ENCODE peak calls at places on chromosomes 2 and 18, in five cellular contexts. I, S, N, Y and T are unnamed samples.

GRCh38 chr18:34339155-34339554 is 114.4 kb upstream of the NOL4 start:
- DNase-seq in S (no peak), N (no peak), I (no peak), Y (no peak), T (no peak)

GRCh38 chr2:25491003-25491696 is 149.4 kb upstream of the DNMT3A start:
- DNase-seq in I (no peak), N (no peak), Y (peak), S (no peak), T (peak)

GRCh38 chr2:35168351-35168750 is 1187.2 kb upstream of the CRIM1 start:
- DNase-seq in Y (no peak), I (no peak), S (no peak), N (no peak), T (no peak)

GRCh38 chr2:193861557-193861956 is 1666.8 kb upstream of the TMEFF2 start:
- DNase-seq in Y (no peak), N (no peak), S (no peak), I (no peak), T (no peak)

GRCh38 chr18:56475250-56475649 is 163.1 kb downstream of the TXNL1 start:
- DNase-seq in Y (peak), I (no peak), N (no peak), S (no peak), T (no peak)

GRCh38 chr2:164757934-164758695 is 83.5 kb downstream of the COBLL1 start:
- DNase-seq in Y (peak), S (no peak), N (no peak), I (no peak), T (peak)

GRCh38 chr2:222521099-222521498 is 96.8 kb downstream of the SGPP2 start:
- DNase-seq in S (no peak), N (no peak), I (no peak), Y (peak), T (no peak)

GRCh38 chr2:226758886-226759660 is 40.5 kb downstream of the IRS1 start:
- DNase-seq in Y (no peak), N (no peak), S (no peak), I (no peak), T (peak)

GRCh38 chr2:150625300-150625699 is 137.8 kb upstream of the RND3 start:
- DNase-seq in S (no peak), I (no peak), Y (no peak), N (no peak), T (no peak)

GRCh38 chr2:217713395-217714267 is 289.2 kb downstream of the TNS1 start:
- DNase-seq in Y (peak), S (peak), I (peak), N (peak), T (peak)

GRCh38 chr2:217711236-217711635 is 291.6 kb downstream of the TNS1 start:
- DNase-seq in Y (no peak), N (no peak), S (no peak), I (no peak), T (peak)

GRCh38 chr2:217712431-217712830 is 290.4 kb downstream of the TNS1 start:
- DNase-seq in S (no peak), I (no peak), N (no peak), Y (no peak), T (no peak)

GRCh38 chr2:217715484-217715883 is 287.3 kb downstream of the TNS1 start:
- DNase-seq in N (no peak), S (no peak), I (no peak), Y (no peak), T (no peak)

GRCh38 chr2:217714268-217714643 is 288.5 kb downstream of the TNS1 start:
- DNase-seq in Y (no peak), S (peak), N (no peak), I (no peak), T (peak)
- H4K91ac ChIP-seq in Y (peak), S (no peak), N (no peak), I (no peak), T (peak)

DNA sequence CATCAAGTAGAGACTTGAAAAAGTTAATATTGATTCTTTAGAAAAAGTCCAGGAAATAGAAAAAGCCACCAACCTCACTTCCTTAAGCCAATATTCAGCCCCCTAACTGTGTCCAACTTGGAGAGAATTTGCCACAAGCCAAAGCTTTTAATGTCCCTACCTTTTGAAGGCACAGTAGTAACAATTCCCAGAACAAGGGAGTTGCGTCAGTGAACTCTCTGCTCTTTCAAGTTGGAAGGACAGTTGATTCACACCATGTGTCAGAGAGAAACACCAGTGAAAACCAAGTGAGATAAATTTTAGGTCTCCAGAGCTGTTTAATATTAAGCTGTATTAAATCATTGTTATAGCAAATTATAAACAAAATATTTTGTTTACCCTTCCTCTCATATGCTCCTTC is 66.1 kb downstream of the EXOC6B start:
- DNase-seq in Y (no peak), S (no peak), I (no peak), N (no peak), T (no peak)
- H2BK12ac ChIP-seq in Y (no peak), S (no peak), I (no peak), N (no peak), T (no peak)

GRCh38 chr2:215687149-215688031 is 251.5 kb upstream of the FN1 start:
- DNase-seq in Y (no peak), S (no peak), I (no peak), N (no peak), T (no peak)

GRCh38 chr2:215683295-215683694 is 247.4 kb upstream of the FN1 start:
- DNase-seq in I (no peak), S (no peak), Y (no peak), N (no peak), T (no peak)

GRCh38 chr2:215685218-215685962 is 249.5 kb upstream of the FN1 start:
- DNase-seq in I (no peak), S (no peak), Y (no peak), N (no peak), T (no peak)

GRCh38 chr2:215681799-215682594 is 246.1 kb upstream of the FN1 start:
- DNase-seq in N (no peak), I (no peak), S (no peak), Y (no peak), T (no peak)

GRCh38 chr2:215684448-215685217 is 248.8 kb upstream of the FN1 start:
- DNase-seq in S (no peak), I (no peak), N (no peak), Y (peak), T (no peak)
- H4K91ac ChIP-seq in S (no peak), I (no peak), N (no peak), Y (peak), T (no peak)

DNA sequence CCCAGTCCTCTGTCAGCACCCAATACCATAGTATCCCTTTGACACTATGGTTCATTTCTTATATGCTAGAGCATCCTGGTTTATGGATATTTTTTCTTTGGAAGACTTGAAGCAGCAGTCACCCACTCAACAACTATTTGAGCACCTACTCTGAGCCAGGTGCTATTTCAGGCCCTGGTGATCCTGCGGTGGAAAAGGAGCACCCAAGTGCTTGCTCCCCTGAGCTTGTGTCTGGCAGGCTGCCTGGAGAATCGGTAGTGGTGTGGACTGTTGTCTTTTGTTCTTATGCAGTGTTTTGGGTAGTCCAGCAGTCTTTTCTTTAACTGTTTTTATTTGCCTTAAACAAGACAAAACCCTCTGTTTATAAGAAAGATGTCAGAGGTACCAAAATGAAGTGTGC is 28.9 kb downstream of the NCK2 start:
- DNase-seq in Y (no peak), I (no peak), N (no peak), S (no peak), T (no peak)
- H2BK12ac ChIP-seq in Y (no peak), I (no peak), N (no peak), S (no peak), T (no peak)

GRCh38 chr2:173048901-173049661 is 26.6 kb upstream of the MAP3K20 start:
- DNase-seq in N (no peak), I (no peak), S (no peak), Y (peak), T (peak)

GRCh38 chr2:173043466-173043865 is 32.2 kb upstream of the MAP3K20 start:
- DNase-seq in S (no peak), N (no peak), I (no peak), Y (peak), T (no peak)

GRCh38 chr2:173048530-173048900 is 27.1 kb upstream of the MAP3K20 start:
- DNase-seq in Y (no peak), N (no peak), I (no peak), S (no peak), T (no peak)

GRCh38 chr2:173043897-173044472 is 31.7 kb upstream of the MAP3K20 start:
- DNase-seq in I (no peak), S (no peak), N (no peak), Y (no peak), T (no peak)

DNA sequence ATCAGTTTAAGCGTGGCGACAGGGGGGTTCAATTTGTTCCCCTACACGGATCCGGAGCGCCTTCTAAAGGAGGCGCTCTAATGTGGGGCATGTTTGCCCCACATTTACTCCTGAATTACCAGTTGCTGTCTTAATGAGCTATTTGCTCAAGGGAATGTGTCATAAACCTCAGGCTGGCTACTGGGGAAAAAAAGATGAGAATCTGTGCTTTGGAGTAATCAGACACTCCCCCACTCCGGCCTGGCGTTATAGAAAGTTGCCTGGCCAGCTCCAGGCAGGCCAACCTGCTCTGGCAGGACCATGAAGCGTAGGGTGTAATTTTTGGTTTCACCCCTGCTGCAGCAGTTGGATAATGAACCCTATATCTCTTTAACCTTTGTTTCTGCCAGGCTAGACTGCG is 31.0 kb upstream of the MAP3K20 start:
- DNase-seq in S (no peak), I (no peak), Y (no peak), N (no peak), T (no peak)
- H4K91ac ChIP-seq in S (no peak), I (no peak), Y (no peak), N (no peak), T (no peak)

GRCh38 chr2:239262484-239263230 is 138.2 kb downstream of the HDAC4 start:
- DNase-seq in I (no peak), N (no peak), S (no peak), Y (no peak), T (no peak)
- H2BK12ac ChIP-seq in I (no peak), N (no peak), S (no peak), Y (no peak), T (no peak)

DNA sequence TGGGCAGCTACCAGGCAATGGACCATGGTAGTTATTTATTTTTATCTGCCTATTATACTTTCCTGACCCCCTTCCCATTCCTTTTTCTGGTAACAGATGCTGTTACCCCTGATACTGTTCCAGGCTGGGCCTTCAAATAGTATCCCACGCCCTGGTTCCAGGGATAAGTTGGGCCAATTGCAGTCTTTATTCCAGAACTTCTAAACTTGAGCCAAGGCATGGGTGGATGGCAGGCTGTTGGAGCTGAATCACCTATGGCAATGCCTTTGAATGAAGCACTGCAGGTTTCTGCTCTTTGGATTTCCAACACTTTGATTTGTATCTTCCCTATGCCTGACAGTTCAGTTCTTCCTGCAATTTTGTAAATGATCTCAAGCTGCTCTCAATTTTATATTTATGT is 99.2 kb upstream of the LHCGR start:
- DNase-seq in Y (peak), I (no peak), N (no peak), S (no peak), T (no peak)
- H4K91ac ChIP-seq in Y (no peak), I (no peak), N (no peak), S (no peak), T (no peak)